ENCODE peak calls at places on chromosomes 12 and 14, in four cellular contexts. Z is SK-N-SH, X is HepG2, B is K562. L is an unnamed sample. For H3K27me3, the result is how much of the 10 kb centered on the place peaks cover.

GRCh38 chr12:8844665-8845064 is 22.2 kb downstream of the A2ML1 start:
- DNase-seq in Z (peak), X (peak), B (peak), L (no peak)

GRCh38 chr14:54462048-54462447 is 20.9 kb upstream of the CNIH1 start:
- DNase-seq in Z (no peak), X (no peak), B (no peak), L (no peak)

GRCh38 chr12:107843351-107844311 is 69.1 kb downstream of the ASCL4 start:
- DNase-seq in Z (peak), X (no peak), B (no peak), L (no peak)

GRCh38 chr14:95123895-95124579 is 33.3 kb downstream of the DICER1 start:
- DNase-seq in Z (no peak), X (no peak), B (no peak), L (no peak)

GRCh38 chr12:851913-852312 is 97.6 kb downstream of the RAD52 start:
- DNase-seq in Z (no peak), X (no peak), B (no peak), L (no peak)

GRCh38 chr14:52043690-52044089 is 25.2 kb downstream of the NID2 start:
- DNase-seq in Z (peak), X (peak), B (peak), L (peak)

GRCh38 chr14:23544511-23545447 is 6.8 kb downstream of the ZFHX2 start:
- DNase-seq in Z (no peak), X (no peak), B (no peak), L (no peak)

GRCh38 chr14:55928316-55928715 is 189.9 kb upstream of the PELI2 start:
- DNase-seq in Z (no peak), X (no peak), B (no peak), L (no peak)

GRCh38 chr12:107564946-107565345 is 120.7 kb upstream of the PWP1 start:
- DNase-seq in Z (no peak), X (peak), B (no peak), L (peak)

GRCh38 chr12:104953323-104953722 is 4.8 kb downstream of the SLC41A2 start:
- DNase-seq in Z (no peak), X (no peak), B (no peak), L (no peak)

GRCh38 chr12:97313471-97314190 is 149.0 kb upstream of the RMST start:
- DNase-seq in Z (no peak), X (peak), B (no peak), L (no peak)

GRCh38 chr14:30610719-30611388 is 11.3 kb upstream of the SCFD1 start:
- DNase-seq in Z (peak), X (peak), B (no peak), L (peak)

GRCh38 chr12:43742106-43742505 is 16.5 kb downstream of the PUS7L start:
- DNase-seq in Z (no peak), X (no peak), B (no peak), L (no peak)

GRCh38 chr12:127270193-127270592 is 996.8 kb upstream of the TMEM132C start:
- DNase-seq in Z (no peak), X (no peak), B (no peak), L (no peak)

GRCh38 chr12:71438670-71439361 is 782 bp upstream of the LGR5 start:
- DNase-seq in Z (peak), X (peak), B (no peak), L (no peak)

GRCh38 chr12:62001424-62001823 is 258.8 kb upstream of the USP15 start:
- DNase-seq in Z (no peak), X (no peak), B (no peak), L (no peak)

GRCh38 chr12:75814856-75815754 is 216.5 kb downstream of the PHLDA1 start:
- DNase-seq in Z (peak), X (no peak), B (no peak), L (no peak)

GRCh38 chr12:80553316-80553715 is 109.3 kb downstream of the PTPRQ start:
- DNase-seq in Z (no peak), X (no peak), B (no peak), L (peak)

GRCh38 chr12:110077769-110078168 is 29.4 kb upstream of the C12orf76 start:
- DNase-seq in Z (no peak), X (no peak), B (peak), L (no peak)

GRCh38 chr12:130780325-130780724 is 58.7 kb downstream of the STX2 start:
- DNase-seq in Z (no peak), X (no peak), B (no peak), L (no peak)

GRCh38 chr12:93347054-93347786 is 30.5 kb upstream of the NUDT4 start:
- DNase-seq in Z (peak), X (no peak), B (no peak), L (no peak)

GRCh38 chr14:96181188-96181762 is 23.4 kb upstream of the BDKRB2 start:
- DNase-seq in Z (no peak), X (no peak), B (no peak), L (no peak)

GRCh38 chr14:54606631-54607133 is 39.8 kb downstream of the SAMD4A start:
- DNase-seq in Z (no peak), X (no peak), B (no peak), L (no peak)

GRCh38 chr12:111488798-111489197 is 83.1 kb downstream of the SH2B3 start:
- DNase-seq in Z (no peak), X (no peak), B (no peak), L (no peak)

GRCh38 chr12:88805692-88806091 is 225.4 kb upstream of the KITLG start:
- DNase-seq in Z (no peak), X (no peak), B (no peak), L (no peak)

GRCh38 chr12:90888316-90888715 is 66.7 kb downstream of the CCER1 start:
- DNase-seq in Z (no peak), X (no peak), B (no peak), L (no peak)

GRCh38 chr14:65438266-65438933 is 25.9 kb downstream of the FUT8 start:
- DNase-seq in Z (no peak), X (no peak), B (no peak), L (no peak)

GRCh38 chr12:117192057-117192456 is 1.8 kb upstream of the FBXO21 start:
- DNase-seq in Z (no peak), X (no peak), B (no peak), L (no peak)

GRCh38 chr12:52581481-52581880 is 7.8 kb upstream of the KRT74 start:
- DNase-seq in Z (no peak), X (no peak), B (no peak), L (no peak)

GRCh38 chr12:42756841-42757661 is 167.5 kb upstream of the PRICKLE1 start:
- DNase-seq in Z (no peak), X (no peak), B (no peak), L (peak)

GRCh38 chr14:58152569-58152857 is 500 bp upstream of the ARMH4 start:
- DNase-seq in Z (no peak), X (no peak), B (no peak), L (no peak)

GRCh38 chr14:88422919-88423318 is 37.5 kb downstream of the SPATA7 start:
- DNase-seq in Z (no peak), X (no peak), B (no peak), L (no peak)

GRCh38 chr14:102663031-102663430 is 70.6 kb downstream of the RCOR1 start:
- DNase-seq in Z (no peak), X (no peak), B (no peak), L (no peak)

GRCh38 chr14:25400607-25401206 is 350.8 kb upstream of the STXBP6 start:
- DNase-seq in Z (peak), X (peak), B (peak), L (no peak)

GRCh38 chr14:87073880-87074570 is 919.0 kb downstream of the GALC start:
- DNase-seq in Z (no peak), X (no peak), B (no peak), L (no peak)

GRCh38 chr12:50637870-50638481 is 125.9 kb upstream of the ATF1 start:
- DNase-seq in Z (peak), X (peak), B (no peak), L (no peak)

GRCh38 chr14:85852900-85853299 is 323.0 kb downstream of the FLRT2 start:
- DNase-seq in Z (no peak), X (no peak), B (no peak), L (no peak)

GRCh38 chr14:39069923-39070322 is 33.1 kb downstream of the SEC23A start:
- DNase-seq in Z (no peak), X (no peak), B (no peak), L (no peak)

GRCh38 chr14:39071096-39071495 is 31.9 kb downstream of the SEC23A start:
- DNase-seq in Z (no peak), X (no peak), B (no peak), L (no peak)
- TF ChIP-seq ELF1 in Z (no peak), X (no peak), B (no peak), L (no peak)

DNA sequence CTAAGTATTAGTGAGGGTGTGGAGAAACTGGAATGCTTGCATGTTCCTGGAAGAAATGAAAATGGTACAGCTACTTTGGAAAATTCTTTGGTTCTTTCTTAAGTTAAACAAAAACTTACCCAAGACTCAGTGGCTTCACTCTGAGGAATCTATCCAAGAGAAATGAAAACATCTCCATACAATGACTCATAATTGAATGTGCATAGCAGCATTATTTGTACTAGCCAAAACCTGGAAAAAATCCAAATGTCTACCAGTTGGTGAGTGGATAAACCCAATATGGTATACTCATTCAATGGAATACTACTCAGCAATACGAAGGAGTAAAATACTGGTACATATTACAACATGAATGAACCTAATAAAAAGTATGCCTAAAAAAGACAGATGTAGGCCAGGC is 18.0 kb upstream of the CRACR2A start:
- DNase-seq in Z (no peak), X (no peak), B (no peak), L (no peak)
- TF ChIP-seq MAX in Z (no peak), X (no peak), B (no peak), L (no peak)

GRCh38 chr14:28776482-28777266 is 10.1 kb downstream of the FOXG1 start:
- DNase-seq in Z (no peak), X (no peak), B (no peak), L (no peak)
- H3K27me3 ChIP-seq in Z (half or more), X (under half), B (under half), L (under half)

GRCh38 chr14:68772761-68773381 is 20.0 kb downstream of the ZFP36L1 start:
- DNase-seq in Z (no peak), X (no peak), B (no peak), L (no peak)
- TF ChIP-seq ELF1 in Z (no peak), X (no peak), B (no peak), L (no peak)

GRCh38 chr14:77991128-77991772 is 178.9 kb upstream of the NRXN3 start:
- DNase-seq in Z (peak), X (peak), B (no peak), L (no peak)

GRCh38 chr14:77988966-77989365 is 181.2 kb upstream of the NRXN3 start:
- DNase-seq in Z (no peak), X (peak), B (no peak), L (no peak)

GRCh38 chr14:77986808-77987207 is 183.4 kb upstream of the NRXN3 start:
- DNase-seq in Z (no peak), X (no peak), B (no peak), L (no peak)

GRCh38 chr14:77988096-77988870 is 181.9 kb upstream of the NRXN3 start:
- DNase-seq in Z (no peak), X (no peak), B (no peak), L (no peak)

DNA sequence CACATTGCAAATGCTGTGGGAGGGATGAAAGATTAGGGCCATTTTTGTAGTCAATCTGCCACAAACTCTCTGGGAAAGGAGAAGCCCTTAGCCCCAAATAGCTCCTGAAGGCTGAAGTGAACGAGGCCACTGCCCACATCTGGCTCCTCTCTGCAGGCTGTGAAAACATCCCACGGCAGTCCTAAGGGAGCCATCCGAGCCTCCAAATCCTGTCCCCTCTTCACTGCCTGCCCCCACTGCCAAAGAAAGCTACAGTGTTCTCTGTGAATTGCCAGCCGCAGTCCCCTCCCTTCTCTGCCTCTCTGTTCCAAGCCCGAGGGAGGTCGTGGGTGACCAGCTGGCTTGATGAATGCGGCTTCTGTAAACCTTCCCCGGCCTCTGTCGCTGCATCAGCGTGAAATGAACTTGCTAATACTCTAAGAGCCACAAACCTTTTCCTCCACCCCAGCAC is 180.7 kb upstream of the NRXN3 start:
- DNase-seq in Z (no peak), X (no peak), B (no peak), L (no peak)
- TF ChIP-seq MAX in Z (no peak), X (no peak), B (no peak), L (no peak)

GRCh38 chr14:104582649-104583048 is 3.1 kb downstream of the C14orf180 start:
- DNase-seq in Z (no peak), X (no peak), B (peak), L (no peak)

GRCh38 chr14:104584557-104584956 is 5.0 kb downstream of the C14orf180 start:
- DNase-seq in Z (peak), X (no peak), B (no peak), L (no peak)

GRCh38 chr14:104581521-104581920 is 2.0 kb downstream of the C14orf180 start:
- DNase-seq in Z (no peak), X (no peak), B (no peak), L (no peak)

GRCh38 chr14:104582005-104582404 is 2.4 kb downstream of the C14orf180 start:
- DNase-seq in Z (no peak), X (no peak), B (peak), L (no peak)

GRCh38 chr14:104583424-104584114 is 4.0 kb downstream of the C14orf180 start:
- DNase-seq in Z (no peak), X (no peak), B (no peak), L (no peak)
- H3K27me3 ChIP-seq in Z (under half), X (under half), B (under half), L (under half)

DNA sequence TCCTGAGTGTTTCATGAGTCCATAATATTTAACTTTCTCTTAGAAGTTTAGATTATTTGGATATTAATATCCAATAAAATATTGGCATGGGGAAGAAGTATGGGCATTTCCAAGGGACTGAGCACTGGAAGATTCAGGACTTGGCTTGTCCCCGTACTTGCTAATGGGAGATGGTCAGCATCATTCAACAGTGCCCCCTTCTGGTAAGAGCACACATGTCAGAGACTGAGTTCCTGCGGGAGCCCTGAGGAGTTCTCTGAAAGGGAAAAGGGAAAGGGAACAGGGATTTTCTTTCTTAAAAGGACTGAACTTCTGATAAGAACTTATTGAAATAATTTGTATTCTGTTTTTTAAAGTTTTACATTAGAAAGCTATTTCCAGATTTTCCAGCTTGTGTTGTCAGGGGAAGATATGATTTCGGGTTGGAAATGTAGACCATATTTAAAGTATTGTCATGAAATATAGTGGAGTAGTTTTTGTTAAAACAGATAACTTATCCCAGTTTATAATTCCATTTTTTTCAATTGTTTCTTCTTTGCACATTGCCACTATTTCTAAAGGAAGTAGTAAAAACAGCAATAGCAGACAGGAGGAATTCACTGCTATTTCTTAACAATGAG is 59.8 kb upstream of the C12orf71 start:
- DNase-seq in Z (peak), X (peak), B (peak), L (peak)
- TF ChIP-seq ELF1 in Z (no peak), X (no peak), B (no peak), L (no peak)

GRCh38 chr12:48486261-48486660 is 4.0 kb downstream of the C12orf54 start:
- DNase-seq in Z (no peak), X (no peak), B (no peak), L (no peak)

GRCh38 chr12:48486679-48487078 is 4.4 kb downstream of the C12orf54 start:
- DNase-seq in Z (no peak), X (no peak), B (no peak), L (no peak)

DNA sequence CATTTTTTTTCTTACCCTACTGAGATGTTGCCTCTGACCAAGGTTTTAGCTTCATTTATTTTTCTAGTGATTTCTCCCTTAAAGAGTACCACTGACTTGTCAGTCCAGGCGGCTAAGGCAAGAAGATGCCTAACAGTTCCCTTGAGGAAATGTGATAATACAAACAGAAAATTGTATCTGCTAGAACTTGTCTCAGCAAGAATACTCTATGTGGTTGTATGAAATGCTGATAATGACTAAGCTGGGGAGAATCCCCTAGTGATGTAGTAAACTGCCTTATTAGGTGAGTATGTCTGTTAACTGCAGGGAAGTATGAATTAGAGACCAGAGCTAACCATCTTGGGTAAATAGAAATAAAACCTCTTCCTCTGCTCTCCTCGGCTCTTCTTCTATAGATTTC is 6.7 kb downstream of the C12orf54 start:
- DNase-seq in Z (no peak), X (no peak), B (no peak), L (no peak)
- TF ChIP-seq MAX in Z (no peak), X (no peak), B (no peak), L (no peak)

DNA sequence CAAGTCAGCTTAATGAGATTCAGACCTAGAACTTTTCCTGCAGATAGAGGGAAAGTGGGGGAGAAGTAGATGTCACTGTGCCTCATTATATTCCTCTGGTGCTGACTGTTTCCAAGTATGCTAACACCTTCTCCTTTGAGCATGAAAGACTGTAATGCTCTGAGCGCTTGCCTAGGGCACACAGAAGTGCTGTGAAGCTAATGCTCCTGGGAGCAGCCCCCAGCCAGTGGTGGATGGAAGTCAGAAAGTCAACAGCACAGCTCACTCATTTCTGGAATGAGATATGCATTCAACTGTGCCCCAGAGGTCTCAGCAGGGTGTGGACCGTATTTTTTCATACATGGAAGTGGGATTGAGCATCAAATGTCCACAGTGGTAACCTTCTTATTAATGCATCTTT is 577.3 kb upstream of the TBX3 start:
- DNase-seq in Z (no peak), X (no peak), B (no peak), L (no peak)
- H3K27me3 ChIP-seq in Z (under half), X (under half), B (under half), L (under half)

GRCh38 chr12:18824287-18824686 is 86.4 kb downstream of the CAPZA3 start:
- DNase-seq in Z (no peak), X (no peak), B (no peak), L (no peak)
- TF ChIP-seq ELF1 in Z (no peak), X (no peak), B (no peak), L (no peak)

L was measured in HCT116.